ENCODE peak calls at places on chromosomes 16 and 17, in five cellular contexts. One of them, this sample, is unnamed.

GRCh38 chr17:79983456-79983855 is 52.2 kb downstream of the TBC1D16 start:
- DNase-seq in right atrium auricular region: no peak
- DNase-seq in left ventricle myocardium inferior: no peak
- DNase-seq in mammary epithelial cell: no peak
- DNase-seq in heart right ventricle: no peak
- DNase-seq in this sample: no peak

GRCh38 chr16:84292032-84292431 is 2.6 kb upstream of the WFDC1 start:
- DNase-seq in right atrium auricular region: no peak
- DNase-seq in left ventricle myocardium inferior: no peak
- DNase-seq in mammary epithelial cell: peak; percentile 24
- DNase-seq in heart right ventricle: no peak
- DNase-seq in this sample: no peak

GRCh38 chr16:20774703-20775362 is 11.0 kb downstream of the ACSM3 start:
- DNase-seq in right atrium auricular region: no peak
- DNase-seq in left ventricle myocardium inferior: peak; percentile 37
- DNase-seq in mammary epithelial cell: peak; percentile 68
- DNase-seq in heart right ventricle: peak; percentile 45
- DNase-seq in this sample: peak; percentile 74

GRCh38 chr16:90019543-90020259 is 445 bp upstream of the DBNDD1 start:
- DNase-seq in right atrium auricular region: no peak
- DNase-seq in left ventricle myocardium inferior: no peak
- DNase-seq in mammary epithelial cell: no peak
- DNase-seq in heart right ventricle: peak; percentile 40
- DNase-seq in this sample: no peak

GRCh38 chr16:13236308-13236707 is 334.9 kb downstream of the SHISA9 start:
- DNase-seq in right atrium auricular region: no peak
- DNase-seq in left ventricle myocardium inferior: no peak
- DNase-seq in mammary epithelial cell: no peak
- DNase-seq in heart right ventricle: no peak
- DNase-seq in this sample: no peak

GRCh38 chr17:32341857-32342602 is at the start of gene C17orf75:
- DNase-seq in right atrium auricular region: peak; percentile 74
- DNase-seq in left ventricle myocardium inferior: peak; percentile 80
- DNase-seq in mammary epithelial cell: peak; percentile 82
- DNase-seq in heart right ventricle: peak; percentile 80
- DNase-seq in this sample: peak; percentile 80

GRCh38 chr17:26766743-26767142 is 527.2 kb upstream of the WSB1 start:
- DNase-seq in right atrium auricular region: no peak
- DNase-seq in left ventricle myocardium inferior: no peak
- DNase-seq in mammary epithelial cell: no peak
- DNase-seq in heart right ventricle: no peak
- DNase-seq in this sample: no peak

GRCh38 chr17:18315498-18316360 is 636 bp downstream of the SMCR8 start:
- DNase-seq in right atrium auricular region: no peak
- DNase-seq in left ventricle myocardium inferior: no peak
- DNase-seq in mammary epithelial cell: peak; percentile 9
- DNase-seq in heart right ventricle: no peak
- DNase-seq in this sample: no peak

GRCh38 chr17:75995385-75995925 is 5.2 kb upstream of the CDK3 start:
- DNase-seq in right atrium auricular region: no peak
- DNase-seq in left ventricle myocardium inferior: no peak
- DNase-seq in mammary epithelial cell: no peak
- DNase-seq in heart right ventricle: no peak
- DNase-seq in this sample: peak; percentile 64

GRCh38 chr16:8716592-8716991 is 42.2 kb downstream of the ABAT start:
- DNase-seq in right atrium auricular region: no peak
- DNase-seq in left ventricle myocardium inferior: no peak
- DNase-seq in mammary epithelial cell: peak; percentile 97
- DNase-seq in heart right ventricle: no peak
- DNase-seq in this sample: no peak

GRCh38 chr17:35241520-35241919 is 1.4 kb upstream of the SLFN5 start:
- DNase-seq in right atrium auricular region: no peak
- DNase-seq in left ventricle myocardium inferior: no peak
- DNase-seq in mammary epithelial cell: no peak
- DNase-seq in heart right ventricle: no peak
- DNase-seq in this sample: no peak

GRCh38 chr17:35239823-35240222 is 3.0 kb upstream of the SLFN5 start:
- DNase-seq in right atrium auricular region: no peak
- DNase-seq in left ventricle myocardium inferior: no peak
- DNase-seq in mammary epithelial cell: no peak
- DNase-seq in heart right ventricle: no peak
- DNase-seq in this sample: no peak

GRCh38 chr17:35242158-35242804 is 591 bp upstream of the SLFN5 start:
- DNase-seq in right atrium auricular region: peak; percentile 69
- DNase-seq in left ventricle myocardium inferior: peak; percentile 35
- DNase-seq in mammary epithelial cell: peak; percentile 93
- DNase-seq in heart right ventricle: peak; percentile 33
- DNase-seq in this sample: peak; percentile 86

GRCh38 chr17:35238817-35239216 is 4.1 kb upstream of the SLFN5 start:
- DNase-seq in right atrium auricular region: no peak
- DNase-seq in left ventricle myocardium inferior: no peak
- DNase-seq in mammary epithelial cell: peak; percentile 85
- DNase-seq in heart right ventricle: no peak
- DNase-seq in this sample: no peak

DNA sequence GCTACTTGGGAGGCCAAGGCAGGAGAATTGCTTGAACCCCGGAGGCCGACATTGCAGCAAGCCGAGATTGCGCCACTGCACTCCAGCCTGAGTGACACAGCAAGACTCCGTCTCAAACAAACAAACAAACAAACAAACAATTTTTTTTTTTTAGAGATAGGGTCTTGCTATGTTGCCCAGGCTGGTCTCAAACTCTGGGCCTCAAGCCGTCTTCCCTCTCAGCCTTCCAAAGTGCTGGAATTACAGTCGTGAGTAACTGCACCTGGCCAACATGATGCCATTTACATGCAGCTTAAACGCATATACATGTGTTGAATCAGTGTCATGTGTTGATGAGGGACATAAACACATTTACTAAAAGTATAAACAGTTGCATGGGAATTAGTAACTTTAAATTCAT is 2.0 kb upstream of the SLFN5 start:
- DNase-seq in right atrium auricular region: no peak
- DNase-seq in left ventricle myocardium inferior: no peak
- DNase-seq in mammary epithelial cell: no peak
- DNase-seq in heart right ventricle: no peak
- DNase-seq in this sample: no peak
- H3K27ac ChIP-seq in right atrium auricular region: no peak overlapping the region
- H3K27ac ChIP-seq in left ventricle myocardium inferior: no peak overlapping the region
- H3K27ac ChIP-seq in mammary epithelial cell: no peak overlapping the region
- H3K27ac ChIP-seq in heart right ventricle: no peak overlapping the region
- H3K27ac ChIP-seq in this sample: peak overlapping the region; percentile 17

GRCh38 chr16:48613061-48613957 is 3.3 kb upstream of the N4BP1 start:
- DNase-seq in right atrium auricular region: peak; percentile 36
- DNase-seq in left ventricle myocardium inferior: no peak
- DNase-seq in mammary epithelial cell: peak; percentile 11
- DNase-seq in heart right ventricle: no peak
- DNase-seq in this sample: peak; percentile 89
- H3K4me3 ChIP-seq in right atrium auricular region: no peak overlapping the region
- H3K4me3 ChIP-seq in left ventricle myocardium inferior: no peak overlapping the region
- H3K4me3 ChIP-seq in mammary epithelial cell: no peak overlapping the region
- H3K4me3 ChIP-seq in heart right ventricle: no peak overlapping the region
- H3K4me3 ChIP-seq in this sample: no peak overlapping the region

GRCh38 chr17:51260960-51261958 is 913 bp downstream of the UTP18 start:
- DNase-seq in right atrium auricular region: no peak
- DNase-seq in left ventricle myocardium inferior: peak; percentile 57
- DNase-seq in mammary epithelial cell: no peak
- DNase-seq in heart right ventricle: peak; percentile 69
- DNase-seq in this sample: peak; percentile 63
- H3K4me1 ChIP-seq in right atrium auricular region: no peaks in the 10 kb centered on the region
- H3K4me1 ChIP-seq in left ventricle myocardium inferior: peaks cover 67% of the 10 kb centered on the region
- H3K4me1 ChIP-seq in mammary epithelial cell: peaks cover 37% of the 10 kb centered on the region
- H3K4me1 ChIP-seq in heart right ventricle: peaks cover 38% of the 10 kb centered on the region
- H3K4me1 ChIP-seq in this sample: peaks cover 8% of the 10 kb centered on the region

DNA sequence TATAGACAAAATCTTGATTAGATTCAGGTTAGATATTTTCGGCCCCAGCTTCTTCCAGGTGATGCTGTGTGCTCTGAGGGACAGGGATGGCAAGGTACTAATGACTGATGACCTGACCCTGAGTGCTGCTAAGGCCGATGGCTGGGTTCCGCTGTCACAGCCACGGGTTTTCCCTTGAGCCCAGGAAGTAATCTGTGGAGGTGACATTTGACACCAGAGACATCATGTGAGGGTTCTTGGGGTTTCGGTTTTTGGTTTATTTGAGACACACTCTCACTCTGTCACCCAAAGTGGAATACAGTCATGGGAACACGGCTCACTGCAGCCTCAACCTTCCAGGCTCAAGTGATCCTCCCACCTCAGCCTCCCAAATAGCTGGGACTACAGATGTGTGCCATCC is 9.8 kb downstream of the OTOP3 start:
- DNase-seq in right atrium auricular region: no peak
- DNase-seq in left ventricle myocardium inferior: no peak
- DNase-seq in mammary epithelial cell: no peak
- DNase-seq in heart right ventricle: no peak
- DNase-seq in this sample: no peak
- H3K27ac ChIP-seq in right atrium auricular region: no peak overlapping the region
- H3K27ac ChIP-seq in left ventricle myocardium inferior: no peak overlapping the region
- H3K27ac ChIP-seq in mammary epithelial cell: no peak overlapping the region
- H3K27ac ChIP-seq in heart right ventricle: no peak overlapping the region
- H3K27ac ChIP-seq in this sample: no peak overlapping the region

GRCh38 chr16:68021490-68021889 is 1.5 kb downstream of the DDX28 start:
- DNase-seq in right atrium auricular region: no peak
- DNase-seq in left ventricle myocardium inferior: no peak
- DNase-seq in mammary epithelial cell: no peak
- DNase-seq in heart right ventricle: no peak
- DNase-seq in this sample: no peak
- H3K4me3 ChIP-seq in right atrium auricular region: no peak overlapping the region
- H3K4me3 ChIP-seq in left ventricle myocardium inferior: peak overlapping the region; percentile 92
- H3K4me3 ChIP-seq in mammary epithelial cell: no peak overlapping the region
- H3K4me3 ChIP-seq in heart right ventricle: peak overlapping the region; percentile 98
- H3K4me3 ChIP-seq in this sample: no peak overlapping the region